ENCODE peak calls at places on chromosome 1, in ten cellular contexts. C is stimulated activated CD4-positive, alpha-beta T cell treated with anti-CD3 and anti-CD28 coated beads, Interleukin-1b, Interleukin-23, amount 100 ng/mL, for 24 hours; B is T47D; Z is LoVo; O is stimulated activated CD8-positive, alpha-beta memory T cell treated with anti-CD3 and anti-CD28 coated beads, Interleukin-4, amount 100 ng/mL, for 1 hour; V is WTC11; T is HEK293T; M is NCI-H69; Q is Karpas-422; Y is GF-D8. U is an unnamed sample.

GRCh38 chr1:40162791-40163441 is 1.7 kb downstream of the RLF start:
- DNase-seq in C (no peak), B (no peak), Z (no peak), O (no peak), V (no peak), T (peak; percentile 12), M (no peak), Q (no peak), Y (no peak), U (peak; percentile 16)

GRCh38 chr1:247077768-247078314 is 770 bp downstream of the ZNF670 start:
- DNase-seq in C (no peak), B (no peak), Z (peak; percentile 7), O (no peak), V (no peak), T (no peak), M (peak; percentile 39), Q (no peak), Y (peak; percentile 26), U (peak; percentile 27)

GRCh38 chr1:54372978-54373377 is 33.2 kb downstream of the SSBP3 start:
- DNase-seq in C (no peak), B (no peak), Z (no peak), O (no peak), V (no peak), T (no peak), M (no peak), Q (no peak), Y (peak; percentile 65), U (peak; percentile 65)

GRCh38 chr1:100164226-100164625 is 13.8 kb downstream of the LRRC39 start:
- DNase-seq in C (no peak), B (no peak), Z (no peak), O (no peak), V (no peak), T (no peak), M (peak; percentile 21), Q (no peak), Y (no peak), U (no peak)

GRCh38 chr1:67350783-67351182 is 43.1 kb downstream of the IL12RB2 start:
- DNase-seq in C (no peak), B (no peak), Z (no peak), O (no peak), V (no peak), T (no peak), M (no peak), Q (no peak), Y (no peak), U (no peak)

GRCh38 chr1:240194120-240194519 is 102.4 kb downstream of the FMN2 start:
- DNase-seq in C (no peak), B (no peak), Z (no peak), O (no peak), V (no peak), T (no peak), M (no peak), Q (no peak), Y (no peak), U (no peak)

GRCh38 chr1:211704567-211704942 is 29.1 kb upstream of the NEK2 start:
- DNase-seq in C (no peak), B (no peak), Z (no peak), O (no peak), V (no peak), T (no peak), M (no peak), Q (no peak), Y (no peak), U (no peak)

GRCh38 chr1:231023150-231023549 is 16.9 kb downstream of the FAM89A start:
- DNase-seq in C (no peak), B (no peak), Z (no peak), O (no peak), V (no peak), T (no peak), M (no peak), Q (no peak), Y (no peak), U (no peak)

U was measured in GM13977.